ENCODE peak calls at places on chromosomes 6 and 20, in six cellular contexts. One of them, this sample, is unnamed.

GRCh38 chr6:158170656-158171081 is 2.5 kb downstream of the GTF2H5 start:
- DNase-seq in glutamatergic neuron: no peak
- DNase-seq in fibroblast of the aortic adventitia: peak
- DNase-seq in amniotic stem cell: peak
- DNase-seq in non-pigmented ciliary epithelial cell: peak
- DNase-seq in fibroblast of mammary gland: peak
- DNase-seq in this sample: peak

GRCh38 chr6:11205721-11206120 is 26.7 kb downstream of the NEDD9 start:
- DNase-seq in non-pigmented ciliary epithelial cell: no peak
- DNase-seq in glutamatergic neuron: no peak
- DNase-seq in fibroblast of mammary gland: no peak
- DNase-seq in fibroblast of the aortic adventitia: no peak
- DNase-seq in amniotic stem cell: no peak
- DNase-seq in this sample: no peak

GRCh38 chr6:68559052-68559451 is 76.0 kb upstream of the ADGRB3 start:
- DNase-seq in amniotic stem cell: no peak
- DNase-seq in fibroblast of the aortic adventitia: no peak
- DNase-seq in glutamatergic neuron: no peak
- DNase-seq in fibroblast of mammary gland: no peak
- DNase-seq in non-pigmented ciliary epithelial cell: no peak
- DNase-seq in this sample: no peak

GRCh38 chr6:151063339-151063738 is 176.4 kb upstream of the AKAP12 start:
- DNase-seq in fibroblast of the aortic adventitia: peak
- DNase-seq in amniotic stem cell: peak
- DNase-seq in non-pigmented ciliary epithelial cell: no peak
- DNase-seq in glutamatergic neuron: no peak
- DNase-seq in fibroblast of mammary gland: peak
- DNase-seq in this sample: no peak

GRCh38 chr6:83948851-83949250 is 84.7 kb upstream of the MRAP2 start:
- DNase-seq in fibroblast of the aortic adventitia: no peak
- DNase-seq in amniotic stem cell: no peak
- DNase-seq in glutamatergic neuron: no peak
- DNase-seq in fibroblast of mammary gland: no peak
- DNase-seq in non-pigmented ciliary epithelial cell: no peak
- DNase-seq in this sample: no peak

GRCh38 chr20:36847009-36847709 is 28.8 kb upstream of the TLDC2 start:
- DNase-seq in glutamatergic neuron: no peak
- DNase-seq in fibroblast of the aortic adventitia: peak
- DNase-seq in amniotic stem cell: no peak
- DNase-seq in non-pigmented ciliary epithelial cell: no peak
- DNase-seq in fibroblast of mammary gland: peak
- DNase-seq in this sample: peak

GRCh38 chr6:6515691-6516607 is 72.6 kb upstream of the LY86 start:
- DNase-seq in fibroblast of mammary gland: no peak
- DNase-seq in fibroblast of the aortic adventitia: no peak
- DNase-seq in non-pigmented ciliary epithelial cell: no peak
- DNase-seq in glutamatergic neuron: no peak
- DNase-seq in amniotic stem cell: no peak
- DNase-seq in this sample: no peak

GRCh38 chr6:422423-423061 is 31.0 kb downstream of the IRF4 start:
- DNase-seq in glutamatergic neuron: no peak
- DNase-seq in fibroblast of the aortic adventitia: peak
- DNase-seq in fibroblast of mammary gland: peak
- DNase-seq in non-pigmented ciliary epithelial cell: peak
- DNase-seq in amniotic stem cell: peak
- DNase-seq in this sample: peak

GRCh38 chr20:21801193-21801592 is 95.7 kb downstream of the PAX1 start:
- DNase-seq in non-pigmented ciliary epithelial cell: no peak
- DNase-seq in amniotic stem cell: no peak
- DNase-seq in glutamatergic neuron: no peak
- DNase-seq in fibroblast of the aortic adventitia: no peak
- DNase-seq in fibroblast of mammary gland: no peak
- DNase-seq in this sample: no peak

GRCh38 chr6:28137458-28138020 is 4.1 kb upstream of the ZKSCAN8 start:
- DNase-seq in fibroblast of mammary gland: peak
- DNase-seq in amniotic stem cell: no peak
- DNase-seq in glutamatergic neuron: no peak
- DNase-seq in fibroblast of the aortic adventitia: no peak
- DNase-seq in non-pigmented ciliary epithelial cell: no peak
- DNase-seq in this sample: no peak

GRCh38 chr6:25959890-25960531 is 2.6 kb upstream of the TRIM38 start:
- DNase-seq in amniotic stem cell: no peak
- DNase-seq in fibroblast of the aortic adventitia: no peak
- DNase-seq in fibroblast of mammary gland: peak
- DNase-seq in glutamatergic neuron: no peak
- DNase-seq in non-pigmented ciliary epithelial cell: peak
- DNase-seq in this sample: no peak

GRCh38 chr6:128600397-128600951 is 80.1 kb upstream of the PTPRK start:
- DNase-seq in fibroblast of mammary gland: peak
- DNase-seq in amniotic stem cell: peak
- DNase-seq in non-pigmented ciliary epithelial cell: peak
- DNase-seq in glutamatergic neuron: no peak
- DNase-seq in fibroblast of the aortic adventitia: peak
- DNase-seq in this sample: peak

GRCh38 chr20:3276400-3277015 is 37.5 kb upstream of the SLC4A11 start:
- DNase-seq in amniotic stem cell: no peak
- DNase-seq in non-pigmented ciliary epithelial cell: no peak
- DNase-seq in fibroblast of mammary gland: peak
- DNase-seq in glutamatergic neuron: no peak
- DNase-seq in fibroblast of the aortic adventitia: peak
- DNase-seq in this sample: no peak

GRCh38 chr20:15609956-15610355 is 963.3 kb downstream of the KIF16B start:
- DNase-seq in glutamatergic neuron: no peak
- DNase-seq in non-pigmented ciliary epithelial cell: no peak
- DNase-seq in amniotic stem cell: no peak
- DNase-seq in fibroblast of mammary gland: no peak
- DNase-seq in fibroblast of the aortic adventitia: no peak
- DNase-seq in this sample: no peak

GRCh38 chr6:152769159-152769558 is 18.6 kb downstream of the VIP start:
- DNase-seq in fibroblast of mammary gland: no peak
- DNase-seq in fibroblast of the aortic adventitia: no peak
- DNase-seq in glutamatergic neuron: no peak
- DNase-seq in non-pigmented ciliary epithelial cell: no peak
- DNase-seq in amniotic stem cell: no peak
- DNase-seq in this sample: no peak

GRCh38 chr20:58078741-58079522 is 149.5 kb downstream of the ANKRD60 start:
- DNase-seq in amniotic stem cell: no peak
- DNase-seq in non-pigmented ciliary epithelial cell: peak
- DNase-seq in fibroblast of mammary gland: peak
- DNase-seq in fibroblast of the aortic adventitia: peak
- DNase-seq in glutamatergic neuron: no peak
- DNase-seq in this sample: no peak

GRCh38 chr20:18465536-18466200 is 1.2 kb downstream of the DZANK1 start:
- DNase-seq in fibroblast of mammary gland: no peak
- DNase-seq in amniotic stem cell: no peak
- DNase-seq in fibroblast of the aortic adventitia: no peak
- DNase-seq in glutamatergic neuron: no peak
- DNase-seq in non-pigmented ciliary epithelial cell: no peak
- DNase-seq in this sample: no peak

GRCh38 chr20:61628901-61629300 is 376.8 kb downstream of the CDH4 start:
- DNase-seq in amniotic stem cell: no peak
- DNase-seq in non-pigmented ciliary epithelial cell: no peak
- DNase-seq in fibroblast of mammary gland: no peak
- DNase-seq in glutamatergic neuron: peak
- DNase-seq in fibroblast of the aortic adventitia: no peak
- DNase-seq in this sample: no peak

GRCh38 chr6:24188571-24188970 is 62.6 kb downstream of the NRSN1 start:
- DNase-seq in fibroblast of mammary gland: no peak
- DNase-seq in fibroblast of the aortic adventitia: no peak
- DNase-seq in amniotic stem cell: no peak
- DNase-seq in glutamatergic neuron: no peak
- DNase-seq in non-pigmented ciliary epithelial cell: no peak
- DNase-seq in this sample: no peak